ENCODE peak calls at places on chromosomes 2 and 18, in seven cellular contexts. W is H1, Q is neuronal stem cell, Z is mesendoderm, F is IMR-90, B is mesenchymal stem cell, C is H9. N is an unnamed sample. For H3K4me1, the result is how much of the 10 kb centered on the place peaks cover.

GRCh38 chr2:49616800-49617199 is 462.5 kb upstream of the FSHR start:
- DNase-seq in W (no peak), Q (peak), Z (peak), F (no peak), B (peak), C (no peak), N (peak)

GRCh38 chr2:153891061-153891460 is 19.3 kb downstream of the GALNT13 start:
- DNase-seq in W (no peak), Q (no peak), Z (peak), F (no peak), B (no peak), C (no peak), N (no peak)

GRCh38 chr18:45626330-45627203 is 11.3 kb downstream of the SLC14A2 start:
- DNase-seq in W (peak), Q (peak), Z (peak), F (peak), B (peak), C (peak), N (no peak)

GRCh38 chr18:6752200-6752873 is 22.8 kb downstream of the ARHGAP28 start:
- DNase-seq in W (peak), Q (peak), Z (peak), F (peak), B (peak), C (peak), N (no peak)

GRCh38 chr2:29123584-29124349 is 8.6 kb downstream of the CLIP4 start:
- DNase-seq in W (no peak), Q (no peak), Z (no peak), F (peak), B (peak), C (no peak), N (peak)

GRCh38 chr2:75186829-75187228 is 12.5 kb downstream of the TACR1 start:
- DNase-seq in W (no peak), Q (no peak), Z (no peak), F (no peak), B (no peak), C (no peak), N (no peak)

GRCh38 chr2:213246665-213247281 is 37.5 kb upstream of the SPAG16 start:
- DNase-seq in W (no peak), Q (peak), Z (peak), F (peak), B (peak), C (no peak), N (peak)

GRCh38 chr18:26487437-26487836 is 60.9 kb downstream of the KCTD1 start:
- DNase-seq in W (no peak), Q (no peak), Z (no peak), F (no peak), B (no peak), C (no peak), N (peak)

GRCh38 chr2:43412121-43412753 is 183.6 kb downstream of the THADA start:
- DNase-seq in W (no peak), Q (no peak), Z (no peak), F (peak), B (no peak), C (no peak), N (no peak)

GRCh38 chr18:13626544-13626908 is 99.8 kb downstream of the FAM210A start:
- DNase-seq in W (no peak), Q (no peak), Z (no peak), F (no peak), B (no peak), C (no peak), N (no peak)

GRCh38 chr18:59005266-59005665 is 134.4 kb upstream of the SEC11C start:
- DNase-seq in W (peak), Q (no peak), Z (peak), F (peak), B (peak), C (peak), N (peak)

GRCh38 chr2:149601141-149601796 is 13.7 kb upstream of the MMADHC start:
- DNase-seq in W (no peak), Q (no peak), Z (no peak), F (peak), B (peak), C (no peak), N (no peak)

GRCh38 chr2:39435254-39435653 is 1.8 kb downstream of the MAP4K3 start:
- DNase-seq in W (no peak), Q (peak), Z (peak), F (peak), B (peak), C (no peak), N (no peak)

GRCh38 chr2:217803639-217803932 is 199.2 kb downstream of the TNS1 start:
- DNase-seq in W (no peak), Q (no peak), Z (no peak), F (no peak), B (no peak), C (no peak), N (no peak)

GRCh38 chr2:222715729-222716128 is 44.3 kb downstream of the MOGAT1 start:
- DNase-seq in W (no peak), Q (no peak), Z (no peak), F (no peak), B (no peak), C (no peak), N (no peak)

GRCh38 chr18:24060644-24061043 is 46.1 kb downstream of the TTC39C start:
- DNase-seq in W (no peak), Q (no peak), Z (no peak), F (peak), B (no peak), C (no peak), N (no peak)

GRCh38 chr2:19899853-19900525 is 1.8 kb downstream of the TTC32 start:
- DNase-seq in W (no peak), Q (no peak), Z (no peak), F (no peak), B (peak), C (no peak), N (no peak)

GRCh38 chr2:160402997-160403979 is 90.3 kb downstream of the RBMS1 start:
- DNase-seq in W (no peak), Q (no peak), Z (peak), F (peak), B (peak), C (no peak), N (peak)

GRCh38 chr2:230411484-230412368 is 4.3 kb upstream of the SP100 start:
- DNase-seq in W (no peak), Q (peak), Z (peak), F (peak), B (peak), C (peak), N (peak)

GRCh38 chr2:42367835-42368234 is 6.8 kb upstream of the COX7A2L start:
- DNase-seq in W (no peak), Q (no peak), Z (no peak), F (peak), B (no peak), C (no peak), N (no peak)

GRCh38 chr2:218839430-218839829 is 7.8 kb upstream of the PRKAG3 start:
- DNase-seq in W (no peak), Q (no peak), Z (no peak), F (peak), B (peak), C (no peak), N (no peak)

GRCh38 chr2:191264647-191265079 is 19.5 kb downstream of the MYO1B start:
- DNase-seq in W (no peak), Q (no peak), Z (no peak), F (peak), B (peak), C (no peak), N (no peak)

GRCh38 chr2:33354981-33355380 is 121.5 kb upstream of the RASGRP3 start:
- DNase-seq in W (no peak), Q (no peak), Z (no peak), F (peak), B (peak), C (no peak), N (no peak)

GRCh38 chr2:184597996-184598312 is 375 bp upstream of the ZNF804A start:
- DNase-seq in W (no peak), Q (no peak), Z (no peak), F (peak), B (peak), C (no peak), N (no peak)

GRCh38 chr2:175560521-175561164 is 379.1 kb upstream of the ATP5MC3 start:
- DNase-seq in W (no peak), Q (no peak), Z (no peak), F (no peak), B (no peak), C (no peak), N (no peak)

GRCh38 chr2:159968282-159968900 is 94.0 kb downstream of the PLA2R1 start:
- DNase-seq in W (no peak), Q (peak), Z (peak), F (peak), B (peak), C (peak), N (peak)

GRCh38 chr18:9325716-9326115 is 8.9 kb upstream of the TWSG1 start:
- DNase-seq in W (no peak), Q (no peak), Z (no peak), F (no peak), B (no peak), C (no peak), N (no peak)

GRCh38 chr2:102703748-102704147 is 58.1 kb upstream of the TMEM182 start:
- DNase-seq in W (no peak), Q (peak), Z (peak), F (peak), B (peak), C (no peak), N (peak)

GRCh38 chr2:146652311-146652710 is 1192.5 kb upstream of the ACVR2A start:
- DNase-seq in W (no peak), Q (no peak), Z (no peak), F (peak), B (peak), C (no peak), N (peak)

GRCh38 chr2:67130526-67131309 is 266.4 kb upstream of the ETAA1 start:
- DNase-seq in W (no peak), Q (no peak), Z (no peak), F (peak), B (peak), C (no peak), N (no peak)

GRCh38 chr2:192155521-192156118 is 39.1 kb downstream of the TMEFF2 start:
- DNase-seq in W (no peak), Q (no peak), Z (no peak), F (no peak), B (no peak), C (no peak), N (no peak)

GRCh38 chr2:177545981-177546600 is 153.5 kb downstream of the AGPS start:
- DNase-seq in W (no peak), Q (no peak), Z (peak), F (no peak), B (no peak), C (no peak), N (no peak)

GRCh38 chr18:56124186-56124585 is 514.2 kb downstream of the TXNL1 start:
- DNase-seq in W (no peak), Q (no peak), Z (no peak), F (peak), B (no peak), C (no peak), N (no peak)

GRCh38 chr2:142462291-142462690 is 331.5 kb upstream of the LRP1B start:
- DNase-seq in W (no peak), Q (no peak), Z (no peak), F (no peak), B (no peak), C (no peak), N (peak)

GRCh38 chr18:61199131-61199903 is 133.9 kb upstream of the CDH20 start:
- DNase-seq in W (no peak), Q (no peak), Z (no peak), F (no peak), B (no peak), C (no peak), N (peak)

GRCh38 chr2:3433339-3433699 is 53.8 kb downstream of the TRAPPC12 start:
- DNase-seq in W (no peak), Q (no peak), Z (no peak), F (no peak), B (no peak), C (no peak), N (no peak)

GRCh38 chr2:45631319-45631718 is 20.2 kb upstream of the PRKCE start:
- DNase-seq in W (no peak), Q (no peak), Z (no peak), F (no peak), B (no peak), C (no peak), N (no peak)

GRCh38 chr2:241413929-241414580 is 58.0 kb downstream of the FARP2 start:
- DNase-seq in W (no peak), Q (no peak), Z (no peak), F (peak), B (no peak), C (no peak), N (no peak)

GRCh38 chr2:239726091-239726591 is 299.0 kb downstream of the NDUFA10 start:
- DNase-seq in W (no peak), Q (no peak), Z (no peak), F (no peak), B (no peak), C (no peak), N (peak)
- H2AK5ac ChIP-seq in W (no peak), Q (peak), Z (no peak), F (no peak), B (no peak), C (no peak), N (no peak)

DNA sequence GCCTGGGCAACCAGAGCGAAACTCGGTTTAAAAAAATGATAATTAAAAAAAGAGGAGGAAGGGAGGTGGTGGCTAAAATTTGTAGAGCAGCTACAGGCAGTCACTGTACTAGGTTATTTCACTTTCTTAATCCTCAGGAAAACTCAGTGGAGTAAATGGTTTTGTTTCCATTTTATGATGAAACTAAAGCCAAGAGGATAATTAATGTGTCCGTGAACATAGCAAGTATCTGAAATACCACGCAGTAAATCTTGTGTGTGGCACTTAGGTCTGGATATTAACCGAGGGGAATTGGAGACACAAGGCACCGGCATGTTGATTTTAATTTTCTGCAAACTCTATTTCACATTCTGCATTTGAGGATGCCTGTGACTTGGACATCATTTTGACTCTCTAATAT is 14.5 kb downstream of the SH3BP4 start:
- DNase-seq in W (no peak), Q (no peak), Z (no peak), F (no peak), B (peak), C (no peak), N (no peak)
- H3K4me1 ChIP-seq in W (under half), Q (under half), Z (under half), F (under half), B (half or more), C (under half), N (under half)

GRCh38 chr2:152344561-152345195 is 9.7 kb downstream of the FMNL2 start:
- DNase-seq in W (no peak), Q (no peak), Z (no peak), F (no peak), B (no peak), C (no peak), N (no peak)

GRCh38 chr2:152342259-152343046 is 7.5 kb downstream of the FMNL2 start:
- DNase-seq in W (no peak), Q (no peak), Z (no peak), F (no peak), B (no peak), C (no peak), N (peak)

GRCh38 chr2:152339762-152340286 is 4.8 kb downstream of the FMNL2 start:
- DNase-seq in W (no peak), Q (no peak), Z (no peak), F (no peak), B (no peak), C (no peak), N (no peak)

GRCh38 chr2:152347076-152347475 is 12.1 kb downstream of the FMNL2 start:
- DNase-seq in W (no peak), Q (no peak), Z (no peak), F (peak), B (peak), C (no peak), N (no peak)

GRCh38 chr2:152343426-152343825 is 8.5 kb downstream of the FMNL2 start:
- DNase-seq in W (no peak), Q (no peak), Z (no peak), F (no peak), B (no peak), C (no peak), N (peak)
- H2AK5ac ChIP-seq in W (no peak), Q (no peak), Z (no peak), F (no peak), B (no peak), C (no peak), N (no peak)

GRCh38 chr2:197140045-197140444 is 170.5 kb downstream of the ANKRD44 start:
- DNase-seq in W (no peak), Q (no peak), Z (no peak), F (no peak), B (no peak), C (no peak), N (no peak)
- H3K4me1 ChIP-seq in W (under half), Q (under half), Z (under half), F (under half), B (under half), C (under half), N (under half)

GRCh38 chr2:62747169-62747568 is 41.7 kb downstream of the EHBP1 start:
- DNase-seq in W (no peak), Q (no peak), Z (no peak), F (no peak), B (no peak), C (no peak), N (no peak)

GRCh38 chr2:62747876-62748275 is 42.4 kb downstream of the EHBP1 start:
- DNase-seq in W (no peak), Q (no peak), Z (no peak), F (no peak), B (no peak), C (no peak), N (no peak)

GRCh38 chr2:62744603-62745002 is 39.1 kb downstream of the EHBP1 start:
- DNase-seq in W (no peak), Q (no peak), Z (no peak), F (no peak), B (no peak), C (no peak), N (no peak)

GRCh38 chr2:62743506-62743905 is 38.0 kb downstream of the EHBP1 start:
- DNase-seq in W (no peak), Q (no peak), Z (no peak), F (no peak), B (no peak), C (no peak), N (no peak)

DNA sequence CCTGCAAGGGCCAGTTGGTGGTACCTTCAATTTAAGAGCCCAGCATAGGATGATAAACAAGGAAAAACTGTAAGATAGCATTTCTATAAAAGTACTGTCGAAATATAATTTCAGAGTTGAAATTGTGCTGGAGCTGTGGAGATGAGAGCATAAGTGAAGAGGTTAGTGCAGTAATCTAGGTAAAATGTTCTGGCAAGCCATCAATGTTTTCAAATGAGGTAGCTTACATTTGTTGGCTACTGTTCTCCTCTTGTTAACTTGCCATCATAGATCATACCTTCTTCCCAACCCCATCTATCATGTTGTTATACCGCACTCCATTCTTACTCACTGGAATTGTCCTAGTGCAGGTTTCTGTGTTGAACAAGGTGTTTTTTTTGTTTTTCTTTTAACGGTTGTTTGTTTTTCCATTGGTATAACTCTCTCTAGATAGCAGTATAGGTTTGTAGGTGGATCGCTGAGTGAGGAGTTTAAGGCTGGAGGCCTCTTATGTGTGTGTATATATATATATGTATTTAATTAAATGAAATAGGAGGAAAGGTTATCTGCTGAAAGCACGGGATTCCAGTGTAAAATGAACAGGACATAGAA is 40.5 kb downstream of the EHBP1 start:
- DNase-seq in W (no peak), Q (no peak), Z (no peak), F (no peak), B (no peak), C (no peak), N (no peak)
- H2AK5ac ChIP-seq in W (no peak), Q (no peak), Z (no peak), F (no peak), B (no peak), C (no peak), N (no peak)

GRCh38 chr18:77052656-77053309 is 79.8 kb downstream of the MBP start:
- DNase-seq in W (no peak), Q (no peak), Z (no peak), F (no peak), B (no peak), C (no peak), N (peak)

GRCh38 chr18:77054606-77055428 is 77.8 kb downstream of the MBP start:
- DNase-seq in W (peak), Q (peak), Z (peak), F (peak), B (peak), C (peak), N (peak)

GRCh38 chr18:77052297-77052645 is 80.3 kb downstream of the MBP start:
- DNase-seq in W (no peak), Q (no peak), Z (no peak), F (no peak), B (no peak), C (no peak), N (no peak)

GRCh38 chr18:77054288-77054605 is 78.3 kb downstream of the MBP start:
- DNase-seq in W (no peak), Q (no peak), Z (no peak), F (no peak), B (no peak), C (no peak), N (no peak)

DNA sequence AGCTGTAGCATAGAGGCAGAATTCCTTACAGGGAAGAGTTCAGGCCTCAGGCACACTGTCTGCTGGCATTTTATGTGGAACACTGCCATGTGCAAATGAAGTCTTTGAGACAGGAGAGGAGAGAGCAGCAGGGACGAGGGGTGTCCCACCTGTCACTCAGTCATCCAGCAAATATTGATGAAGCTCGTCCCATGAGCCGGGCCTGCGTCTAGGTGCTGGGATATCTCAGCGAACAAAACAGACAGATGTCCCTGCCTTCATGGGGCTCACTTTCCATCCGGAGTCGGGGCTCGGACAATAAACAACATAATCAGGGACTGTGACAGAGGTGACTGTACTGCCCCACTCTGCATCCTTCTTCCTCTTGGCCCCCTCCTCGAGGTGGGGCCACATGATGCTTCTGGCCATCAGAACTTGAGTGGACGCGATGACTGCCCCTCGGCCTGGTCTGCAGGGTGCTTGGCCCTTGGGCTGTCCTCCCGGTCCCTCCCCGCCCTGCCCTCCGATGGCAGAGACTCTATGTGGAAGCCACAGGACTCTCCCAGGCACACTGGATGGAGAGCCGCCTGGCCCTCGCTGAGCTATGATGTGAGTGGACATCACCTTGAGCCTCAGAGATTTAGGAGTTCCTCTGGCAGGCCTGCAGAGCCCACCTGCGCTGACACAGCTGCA is 78.8 kb downstream of the MBP start:
- DNase-seq in W (no peak), Q (no peak), Z (no peak), F (no peak), B (no peak), C (no peak), N (no peak)
- H3K4me1 ChIP-seq in W (under half), Q (under half), Z (under half), F (under half), B (under half), C (under half), N (under half)

DNA sequence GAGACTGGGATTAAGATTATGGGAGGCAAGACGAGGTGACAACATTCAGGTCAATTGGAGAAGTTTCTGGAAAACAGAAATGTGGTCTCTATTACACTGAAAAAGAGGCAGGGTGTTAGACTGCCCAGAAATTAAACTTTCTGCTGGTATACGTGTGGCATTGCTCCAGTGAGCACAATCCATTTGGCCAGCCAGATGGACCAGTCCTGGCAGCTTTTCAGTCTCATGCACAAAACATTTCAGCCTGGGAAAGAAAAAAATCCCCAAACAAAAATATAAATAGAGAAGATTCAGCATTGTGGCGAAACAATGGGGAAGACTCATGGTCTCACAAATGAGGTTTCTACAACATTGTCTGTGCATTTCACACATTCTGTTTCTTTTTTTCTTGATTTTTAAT is 113.9 kb downstream of the HNMT start:
- DNase-seq in W (no peak), Q (no peak), Z (no peak), F (no peak), B (no peak), C (no peak), N (peak)
- H2AK5ac ChIP-seq in W (no peak), Q (no peak), Z (no peak), F (no peak), B (no peak), C (no peak), N (no peak)

N was measured in trophoblast cell.